ENCODE peak calls at places on chromosomes 4 and X, in nine cellular contexts. Y is M059J, S is EL, H is suprapubic skin, G is HFFc6, V is DND-41, A is mesenteric fat pad, T is endothelial cell, C is H7. X is an unnamed sample.

GRCh38 chr4:94516067-94516466 is 64.3 kb downstream of the PDLIM5 start:
- DNase-seq in Y (peak; percentile 87), S (peak; percentile 78), H (no peak), G (peak; percentile 96), V (no peak), A (no peak), T (no peak), C (no peak), X (peak; percentile 79)

GRCh38 chrX:101550825-101551767 is 749 bp downstream of the ARMCX1 start:
- DNase-seq in Y (peak; percentile 51), S (peak; percentile 49), H (peak; percentile 81), G (peak; percentile 23), V (no peak), A (no peak), T (peak; percentile 46), C (peak; percentile 76), X (peak; percentile 22)

GRCh38 chr4:5797866-5798265 is 86.9 kb downstream of the EVC start:
- DNase-seq in Y (no peak), S (no peak), H (peak; percentile 37), G (no peak), V (no peak), A (peak; percentile 53), T (no peak), C (peak; percentile 10), X (no peak)

GRCh38 chr4:21467551-21467950 is 481.0 kb downstream of the KCNIP4 start:
- DNase-seq in Y (peak; percentile 38), S (no peak), H (no peak), G (no peak), V (no peak), A (no peak), T (no peak), C (no peak), X (no peak)

GRCh38 chr4:81491943-81492342 is 20.2 kb upstream of the RASGEF1B start:
- DNase-seq in Y (no peak), S (no peak), H (no peak), G (no peak), V (no peak), A (no peak), T (no peak), C (no peak), X (no peak)

GRCh38 chr4:99379571-99379970 is 27.0 kb upstream of the ADH1C start:
- DNase-seq in Y (no peak), S (no peak), H (no peak), G (no peak), V (no peak), A (no peak), T (no peak), C (no peak), X (peak; percentile 4)

GRCh38 chr4:105714932-105715331 is 6.3 kb downstream of the GSTCD start:
- DNase-seq in Y (no peak), S (no peak), H (no peak), G (no peak), V (no peak), A (no peak), T (no peak), C (no peak), X (peak; percentile 2)

GRCh38 chr4:186900980-186901379 is 177.3 kb upstream of the FAT1 start:
- DNase-seq in Y (peak; percentile 16), S (no peak), H (no peak), G (no peak), V (no peak), A (no peak), T (no peak), C (no peak), X (no peak)

GRCh38 chrX:70444326-70445196 is at the start of gene DLG3:
- DNase-seq in Y (peak; percentile 56), S (peak; percentile 48), H (no peak), G (peak; percentile 33), V (no peak), A (no peak), T (peak; percentile 38), C (peak; percentile 89), X (peak; percentile 39)

GRCh38 chrX:87583679-87584078 is 66.1 kb downstream of the KLHL4 start:
- DNase-seq in Y (no peak), S (no peak), H (no peak), G (no peak), V (peak; percentile 3), A (no peak), T (peak; percentile 21), C (no peak), X (no peak)

X was measured in HCEC 1CT.